ENCODE peak calls at places on chromosome 5, in six cellular contexts. T, K, Z, U, D and I are unnamed samples.

GRCh38 chr5:172723508-172723907 is 47.5 kb downstream of the DUSP1 start:
- DNase-seq in T (no peak), K (no peak), Z (no peak), U (no peak), D (no peak), I (no peak)

GRCh38 chr5:177490992-177491391 is 6.4 kb downstream of the PDLIM7 start:
- DNase-seq in T (no peak), K (no peak), Z (no peak), U (no peak), D (no peak), I (no peak)

GRCh38 chr5:139862313-139862712 is 66.7 kb downstream of the PSD2 start:
- DNase-seq in T (peak), K (no peak), Z (no peak), U (peak), D (no peak), I (no peak)

GRCh38 chr5:97405941-97406340 is 222.9 kb upstream of the RIOK2 start:
- DNase-seq in T (no peak), K (no peak), Z (no peak), U (no peak), D (no peak), I (no peak)

GRCh38 chr5:31280210-31280609 is 86.7 kb downstream of the CDH6 start:
- DNase-seq in T (peak), K (no peak), Z (peak), U (peak), D (no peak), I (no peak)

GRCh38 chr5:132013006-132013689 is 1.7 kb upstream of the ACSL6 start:
- DNase-seq in T (no peak), K (no peak), Z (no peak), U (no peak), D (no peak), I (no peak)

GRCh38 chr5:12320331-12320730 is 416.1 kb upstream of the CTNND2 start:
- DNase-seq in T (no peak), K (no peak), Z (no peak), U (no peak), D (no peak), I (no peak)

GRCh38 chr5:111697215-111697614 is 59.8 kb downstream of the NREP start:
- DNase-seq in T (no peak), K (no peak), Z (no peak), U (peak), D (no peak), I (no peak)

GRCh38 chr5:76715734-76716455 is at the start of gene F2R:
- DNase-seq in T (peak), K (peak), Z (no peak), U (peak), D (peak), I (no peak)

GRCh38 chr5:53334431-53334941 is 145.9 kb upstream of the FST start:
- DNase-seq in T (no peak), K (no peak), Z (peak), U (peak), D (no peak), I (no peak)

GRCh38 chr5:110663525-110663924 is 62.9 kb downstream of the TMEM232 start:
- DNase-seq in T (no peak), K (no peak), Z (no peak), U (no peak), D (no peak), I (no peak)

GRCh38 chr5:133247881-133248642 is 196.2 kb downstream of the HSPA4 start:
- DNase-seq in T (peak), K (no peak), Z (no peak), U (no peak), D (no peak), I (no peak)

GRCh38 chr5:133241179-133241728 is 189.4 kb downstream of the HSPA4 start:
- DNase-seq in T (no peak), K (no peak), Z (no peak), U (no peak), D (no peak), I (no peak)

GRCh38 chr5:9630251-9630650 is at the start of gene TAS2R1:
- DNase-seq in T (no peak), K (no peak), Z (no peak), U (no peak), D (no peak), I (no peak)

GRCh38 chr5:142295084-142295758 is 29.6 kb downstream of the SPRY4 start:
- DNase-seq in T (peak), K (no peak), Z (no peak), U (no peak), D (peak), I (no peak)

GRCh38 chr5:58133631-58134296 is 326.1 kb downstream of the PLK2 start:
- DNase-seq in T (no peak), K (no peak), Z (peak), U (peak), D (no peak), I (no peak)

GRCh38 chr5:107011530-107012115 is 659.1 kb downstream of the EFNA5 start:
- DNase-seq in T (peak), K (no peak), Z (no peak), U (peak), D (no peak), I (no peak)

GRCh38 chr5:109063223-109063622 is 315.5 kb downstream of the FER start:
- DNase-seq in T (no peak), K (no peak), Z (no peak), U (peak), D (no peak), I (no peak)

GRCh38 chr5:172910828-172911627 is 48.2 kb upstream of the RPL26L1 start:
- DNase-seq in T (peak), K (no peak), Z (no peak), U (peak), D (peak), I (peak)

GRCh38 chr5:171474106-171474878 is 54.8 kb downstream of the FGF18 start:
- DNase-seq in T (no peak), K (no peak), Z (no peak), U (no peak), D (no peak), I (no peak)

GRCh38 chr5:91126448-91126847 is 256.7 kb downstream of the ARRDC3 start:
- DNase-seq in T (peak), K (peak), Z (peak), U (peak), D (no peak), I (no peak)

GRCh38 chr5:103259705-103260355 is 1.3 kb downstream of the MACIR start:
- DNase-seq in T (peak), K (no peak), Z (no peak), U (peak), D (no peak), I (no peak)

GRCh38 chr5:88923623-88924619 is 40.9 kb upstream of the MEF2C start:
- DNase-seq in T (no peak), K (no peak), Z (no peak), U (no peak), D (no peak), I (no peak)

GRCh38 chr5:35029333-35029732 is 18.4 kb downstream of the AGXT2 start:
- DNase-seq in T (peak), K (no peak), Z (no peak), U (peak), D (no peak), I (no peak)

GRCh38 chr5:151949909-151950308 is 25.3 kb upstream of the GLRA1 start:
- DNase-seq in T (no peak), K (no peak), Z (no peak), U (no peak), D (no peak), I (no peak)

GRCh38 chr5:31811210-31811609 is 172.3 kb downstream of the PDZD2 start:
- DNase-seq in T (peak), K (no peak), Z (peak), U (peak), D (no peak), I (no peak)

GRCh38 chr5:132059043-132059695 is 1.3 kb upstream of the IL3 start:
- DNase-seq in T (no peak), K (no peak), Z (no peak), U (no peak), D (no peak), I (no peak)

GRCh38 chr5:73948720-73949119 is 322.7 kb downstream of the ARHGEF28 start:
- DNase-seq in T (no peak), K (no peak), Z (no peak), U (peak), D (no peak), I (no peak)

DNA sequence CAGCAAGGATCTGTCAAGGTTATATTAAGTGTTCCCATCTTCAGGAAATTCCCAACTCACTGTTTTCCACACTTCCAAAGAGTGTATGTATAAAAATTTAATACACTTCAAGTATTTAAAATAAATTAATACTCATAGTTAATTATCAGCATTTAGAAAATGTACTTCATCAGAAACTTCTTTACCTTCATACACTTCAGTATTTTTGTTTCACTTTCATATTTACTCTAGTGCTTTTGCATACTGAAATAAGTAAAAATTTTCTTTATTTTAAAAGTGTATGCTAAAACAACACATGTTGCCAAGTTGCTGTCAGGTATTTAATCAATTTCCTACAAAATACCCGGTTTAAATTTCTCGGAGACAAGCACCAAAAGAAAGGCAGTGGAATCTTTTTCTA is 16.5 kb downstream of the RICTOR start:
- DNase-seq in T (no peak), K (no peak), Z (no peak), U (peak), D (no peak), I (no peak)
- H3K4me3 ChIP-seq in T (no peak), K (no peak), Z (peak), U (no peak), D (peak), I (peak)

GRCh38 chr5:81513982-81514381 is 120.0 kb upstream of the ACOT12 start:
- DNase-seq in T (no peak), K (no peak), Z (no peak), U (no peak), D (no peak), I (no peak)
- TF ChIP-seq CTCF in T (no peak), K (no peak), Z (peak), U (peak), D (no peak), I (no peak)

GRCh38 chr5:2049876-2050275 is 167.2 kb upstream of the IRX4 start:
- DNase-seq in T (no peak), K (no peak), Z (no peak), U (no peak), D (no peak), I (no peak)

GRCh38 chr5:2047341-2047927 is 164.7 kb upstream of the IRX4 start:
- DNase-seq in T (no peak), K (no peak), Z (no peak), U (no peak), D (no peak), I (no peak)

DNA sequence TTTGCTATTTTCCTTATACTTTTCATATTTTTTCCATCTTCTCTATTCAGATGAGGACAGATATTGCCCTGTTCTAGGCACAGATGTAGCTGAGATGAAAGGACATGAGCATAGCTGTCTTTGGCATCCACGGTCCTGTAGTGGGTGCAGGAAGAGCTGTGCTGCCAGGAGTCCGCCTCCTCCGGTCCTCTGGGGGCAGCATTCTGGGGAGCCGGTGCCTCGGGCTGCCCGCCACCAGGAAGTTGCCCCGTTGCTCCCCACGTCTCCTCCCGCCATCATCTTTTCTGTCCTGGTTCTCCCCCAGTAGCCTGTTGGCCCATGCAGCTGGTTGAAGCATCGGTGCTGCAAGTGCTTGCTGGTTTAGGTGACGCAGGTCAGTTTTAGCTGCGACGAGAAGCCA is 170.0 kb upstream of the IRX4 start:
- DNase-seq in T (no peak), K (no peak), Z (no peak), U (no peak), D (no peak), I (no peak)
- H3K27ac ChIP-seq in T (no peak), K (no peak), Z (no peak), U (no peak), D (no peak), I (no peak)

GRCh38 chr5:36237756-36238155 is 4.0 kb downstream of the NADK2 start:
- DNase-seq in T (no peak), K (no peak), Z (no peak), U (no peak), D (no peak), I (no peak)
- H3K4me3 ChIP-seq in T (no peak), K (no peak), Z (no peak), U (no peak), D (no peak), I (no peak)